ENCODE peak calls at places on chromosomes 5 and 9, in four cellular contexts. Y is CD4-positive, CD25-positive, alpha-beta regulatory T cell; J is CD8-positive, alpha-beta memory T cell; F is GM23338. E is an unnamed sample.
A peak's percentile ranks its signal among the peaks of the same experiment; 100 is the strongest.

GRCh38 chr5:1564824-1565736 is 41.3 kb upstream of the LPCAT1 start:
- DNase-seq in Y (no peak), J (no peak), F (no peak), E (no peak)

GRCh38 chr9:20621553-20622329 is 558 bp downstream of the MLLT3 start:
- DNase-seq in F (peak; percentile 68), Y (peak; percentile 80), J (peak; percentile 53), E (peak; percentile 62)

GRCh38 chr5:180343110-180343845 is 9.9 kb downstream of the GFPT2 start:
- DNase-seq in F (peak; percentile 88), Y (no peak), J (no peak), E (peak; percentile 75)

GRCh38 chr9:129822825-129823162 is 1.1 kb downstream of the TOR1A start:
- DNase-seq in F (peak; percentile 24), J (no peak), Y (no peak), E (no peak)

GRCh38 chr5:68180286-68181038 is 35.1 kb upstream of the PIK3R1 start:
- DNase-seq in Y (no peak), J (no peak), F (no peak), E (no peak)

GRCh38 chr5:148799737-148800527 is 26.5 kb upstream of the ADRB2 start:
- DNase-seq in Y (no peak), F (no peak), J (no peak), E (no peak)

GRCh38 chr9:33893861-33894260 is 76.9 kb downstream of the UBE2R2 start:
- DNase-seq in J (no peak), Y (no peak), F (no peak), E (no peak)

GRCh38 chr9:137046094-137046787 is at the start of gene NPDC1:
- DNase-seq in F (peak; percentile 95), Y (peak; percentile 76), J (peak; percentile 68), E (peak; percentile 90)

GRCh38 chr5:38189031-38189632 is 69.2 kb upstream of the EGFLAM start:
- DNase-seq in Y (no peak), J (no peak), F (peak; percentile 27), E (peak; percentile 46)

GRCh38 chr9:91500509-91501011 is 76.9 kb upstream of the NFIL3 start:
- DNase-seq in J (no peak), F (no peak), Y (no peak), E (no peak)

GRCh38 chr9:81787747-81788632 is 98.6 kb upstream of the TLE1 start:
- DNase-seq in Y (no peak), F (no peak), J (no peak), E (peak; percentile 16)

GRCh38 chr5:4553130-4553529 is 587.0 kb upstream of the ADAMTS16 start:
- DNase-seq in Y (no peak), J (no peak), F (no peak), E (no peak)

GRCh38 chr5:4549351-4549750 is 590.8 kb upstream of the ADAMTS16 start:
- DNase-seq in F (no peak), Y (no peak), J (no peak), E (no peak)

GRCh38 chr5:4553968-4554367 is 586.2 kb upstream of the ADAMTS16 start:
- DNase-seq in J (no peak), F (peak; percentile 21), Y (no peak), E (no peak)

GRCh38 chr5:4548341-4548740 is 591.8 kb upstream of the ADAMTS16 start:
- DNase-seq in J (no peak), F (no peak), Y (no peak), E (no peak)

DNA sequence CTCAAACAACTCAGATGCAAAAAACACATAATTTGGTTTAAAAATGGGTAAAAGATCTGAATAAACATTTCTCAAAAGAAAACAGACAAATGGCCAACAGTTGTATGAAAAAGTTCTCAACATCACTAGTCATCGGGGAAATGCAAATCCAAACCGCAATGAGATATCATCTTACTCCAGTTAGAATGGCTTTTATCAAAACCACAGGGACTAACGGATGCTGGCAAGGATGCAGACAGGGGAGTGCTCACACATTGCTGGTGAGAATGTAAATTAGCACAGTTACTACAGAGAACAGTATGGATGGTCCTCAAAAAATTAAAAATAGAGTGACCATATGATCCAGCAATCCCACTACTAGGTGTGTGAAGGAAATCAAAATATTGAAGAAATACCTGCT is 589.1 kb upstream of the ADAMTS16 start:
- DNase-seq in J (no peak), F (no peak), Y (no peak), E (no peak)
- H3K36me3 ChIP-seq in J (no peaks in the 10 kb centered on the region), F (no peaks in the 10 kb centered on the region), Y (no peaks in the 10 kb centered on the region), E (no peaks in the 10 kb centered on the region)

GRCh38 chr5:134845852-134846640 is at the start of gene C5orf24:
- DNase-seq in Y (peak; percentile 91), J (peak; percentile 84), F (peak; percentile 87), E (peak; percentile 94)

GRCh38 chr5:134846641-134846960 is 833 bp downstream of the C5orf24 start:
- DNase-seq in J (peak; percentile 3), F (no peak), Y (peak; percentile 35), E (peak; percentile 27)

GRCh38 chr5:134857401-134857800 is 11.6 kb downstream of the C5orf24 start:
- DNase-seq in F (no peak), Y (no peak), J (no peak), E (no peak)

GRCh38 chr5:134851307-134851923 is 5.6 kb downstream of the C5orf24 start:
- DNase-seq in J (no peak), Y (no peak), F (no peak), E (peak; percentile 14)
- H3K36me3 ChIP-seq in J (peaks cover 30% of the 10 kb centered on the region), Y (peaks cover 30% of the 10 kb centered on the region), F (peaks cover 7% of the 10 kb centered on the region), E (no peaks in the 10 kb centered on the region)

GRCh38 chr9:36551129-36551528 is 21.6 kb upstream of the MELK start:
- DNase-seq in F (no peak), J (no peak), Y (no peak), E (no peak)
- H3K36me3 ChIP-seq in F (no peaks in the 10 kb centered on the region), J (no peaks in the 10 kb centered on the region), Y (no peaks in the 10 kb centered on the region), E (no peaks in the 10 kb centered on the region)

GRCh38 chr9:135660407-135660806 is 2.7 kb upstream of the LCN9 start:
- DNase-seq in Y (no peak), F (no peak), J (no peak), E (no peak)

GRCh38 chr9:135650408-135650807 is 11.1 kb upstream of the GLT6D1 start:
- DNase-seq in F (no peak), J (no peak), Y (no peak), E (no peak)

GRCh38 chr9:135659252-135659651 is 3.9 kb upstream of the LCN9 start:
- DNase-seq in Y (no peak), F (no peak), J (no peak), E (no peak)

GRCh38 chr9:135657416-135657815 is 5.7 kb upstream of the LCN9 start:
- DNase-seq in Y (no peak), J (no peak), F (no peak), E (no peak)

DNA sequence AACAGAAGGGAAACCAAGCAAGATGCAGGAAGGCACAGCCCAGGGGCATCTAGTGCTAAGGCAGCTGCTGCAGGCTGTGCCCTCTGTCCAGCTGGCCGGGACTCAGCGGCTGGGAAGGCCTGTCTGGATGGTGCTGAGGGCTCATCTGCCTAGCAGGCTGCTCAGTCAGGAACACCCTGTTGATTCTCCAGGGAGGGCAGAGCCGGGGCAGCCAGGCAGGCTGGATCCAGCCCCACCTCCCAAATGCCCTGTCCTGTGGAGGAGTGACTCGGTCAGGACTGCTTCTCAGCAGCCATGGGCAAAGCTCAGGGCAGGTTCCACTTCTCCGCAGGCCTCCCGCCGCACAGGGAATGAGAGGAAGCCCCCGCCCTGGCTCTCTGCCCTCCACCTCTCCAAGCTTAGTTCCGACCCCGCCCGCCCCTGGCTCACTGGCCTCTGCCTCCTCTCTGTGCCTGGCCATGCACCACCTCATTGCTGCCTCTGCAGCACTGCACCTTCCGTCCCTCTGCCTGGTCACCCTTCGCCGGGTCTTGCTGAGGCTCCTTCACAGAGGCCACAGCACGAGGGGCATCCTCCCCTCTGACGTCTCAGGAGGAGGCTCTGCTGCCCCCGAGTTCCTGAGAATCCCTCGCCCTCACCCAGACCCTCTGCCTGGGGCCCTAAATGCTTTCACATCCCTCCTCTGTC is 7.6 kb upstream of the LCN9 start:
- DNase-seq in F (no peak), J (no peak), Y (no peak), E (no peak)
- H3K36me3 ChIP-seq in F (peaks cover 7% of the 10 kb centered on the region), J (no peaks in the 10 kb centered on the region), Y (no peaks in the 10 kb centered on the region), E (no peaks in the 10 kb centered on the region)

GRCh38 chr9:122875523-122875922 is 29.6 kb downstream of the RC3H2 start:
- DNase-seq in F (no peak), J (no peak), Y (no peak), E (no peak)
- H3K36me3 ChIP-seq in F (peaks cover 73% of the 10 kb centered on the region), J (peaks cover 47% of the 10 kb centered on the region), Y (peaks cover 89% of the 10 kb centered on the region), E (peaks cover 3% of the 10 kb centered on the region)

E was measured in mesendoderm.